ENCODE peak calls at places on chromosomes 4 and X, in seven cellular contexts. K is A549, V is tibial nerve, E is sigmoid colon, C is uterus, L is heart left ventricle, D is right lobe of liver. N is an unnamed sample.

GRCh38 chr4:139053909-139054308 is 38.3 kb downstream of the NOCT start:
- DNase-seq in K (no peak), V (no peak), E (no peak), C (no peak), L (no peak), D (no peak), N (no peak)

GRCh38 chr4:138961687-138962086 is 53.9 kb upstream of the NOCT start:
- DNase-seq in K (no peak), V (no peak), E (no peak), C (no peak), L (no peak), D (no peak), N (no peak)

GRCh38 chr4:98261291-98262271 is at the start of gene RAP1GDS1:
- DNase-seq in K (peak), V (peak), E (peak), C (peak), L (peak), D (peak), N (peak)

GRCh38 chrX:118022803-118023202 is 93.8 kb downstream of the KLHL13 start:
- DNase-seq in K (no peak), V (no peak), E (no peak), C (no peak), L (no peak), D (no peak), N (no peak)

GRCh38 chr4:95606739-95607138 is 58.0 kb upstream of the UNC5C start:
- DNase-seq in K (no peak), V (no peak), E (no peak), C (no peak), L (no peak), D (no peak), N (no peak)

GRCh38 chrX:118631586-118631985 is 95.8 kb upstream of the IL13RA1 start:
- DNase-seq in K (no peak), V (no peak), E (no peak), C (no peak), L (no peak), D (no peak), N (no peak)

GRCh38 chrX:149570668-149571067 is 16.6 kb downstream of the MAGEA9B start:
- DNase-seq in K (no peak), V (no peak), E (no peak), C (no peak), L (no peak), D (no peak), N (no peak)

GRCh38 chrX:40299028-40299479 is 201.3 kb upstream of the BCOR start:
- DNase-seq in K (no peak), V (no peak), E (no peak), C (peak), L (no peak), D (no peak), N (no peak)

GRCh38 chrX:150517303-150517896 is 51.0 kb upstream of the MTM1 start:
- DNase-seq in K (no peak), V (no peak), E (no peak), C (no peak), L (no peak), D (no peak), N (no peak)

GRCh38 chr4:176444741-176445140 is 125.0 kb downstream of the SPCS3 start:
- DNase-seq in K (no peak), V (no peak), E (no peak), C (no peak), L (no peak), D (no peak), N (no peak)

GRCh38 chr4:73012673-73013072 is 56.8 kb downstream of the COX18 start:
- DNase-seq in K (no peak), V (no peak), E (no peak), C (no peak), L (no peak), D (no peak), N (no peak)

GRCh38 chrX:40449396-40449795 is 131.4 kb upstream of the ATP6AP2 start:
- DNase-seq in K (no peak), V (no peak), E (no peak), C (no peak), L (no peak), D (no peak), N (no peak)

GRCh38 chr4:17447056-17447455 is 64.8 kb downstream of the QDPR start:
- DNase-seq in K (no peak), V (no peak), E (no peak), C (no peak), L (no peak), D (no peak), N (no peak)

GRCh38 chr4:64430933-64431332 is 21.7 kb upstream of the TECRL start:
- DNase-seq in K (no peak), V (no peak), E (no peak), C (no peak), L (no peak), D (no peak), N (no peak)

GRCh38 chr4:4289575-4289929 is 402 bp downstream of the LYAR start:
- DNase-seq in K (peak), V (no peak), E (no peak), C (no peak), L (no peak), D (no peak), N (no peak)

GRCh38 chrX:69024287-69024686 is 141.0 kb downstream of the PJA1 start:
- DNase-seq in K (no peak), V (no peak), E (no peak), C (no peak), L (no peak), D (no peak), N (no peak)

GRCh38 chrX:118459494-118459893 is 36.1 kb upstream of the DOCK11 start:
- DNase-seq in K (peak), V (no peak), E (no peak), C (no peak), L (no peak), D (no peak), N (peak)

GRCh38 chr4:145882594-145882993 is 56.0 kb downstream of the ZNF827 start:
- DNase-seq in K (no peak), V (no peak), E (no peak), C (no peak), L (no peak), D (no peak), N (no peak)

DNA sequence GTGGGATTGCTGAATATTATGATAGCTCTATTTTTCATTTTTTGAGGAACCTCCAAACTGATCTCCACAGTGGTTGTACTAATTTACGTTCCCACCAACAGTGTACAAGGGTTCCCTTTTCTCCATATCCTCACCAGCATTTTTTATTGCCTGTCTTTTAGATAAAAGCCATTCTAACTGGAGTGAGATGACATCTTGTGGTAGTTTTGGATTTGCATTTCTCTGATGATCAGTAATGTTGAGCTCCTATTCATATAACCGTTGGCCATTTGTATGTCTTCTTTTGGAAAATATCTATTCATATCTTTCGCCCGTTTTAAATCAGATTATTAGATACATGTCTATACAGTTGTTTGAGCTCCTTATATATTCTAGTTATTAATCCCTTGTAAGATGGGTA is 101.8 kb downstream of the RASGEF1B start:
- DNase-seq in K (no peak), V (no peak), E (no peak), C (no peak), L (no peak), D (no peak), N (no peak)
- TF ChIP-seq POLR2A in K (no peak), V (no peak), E (no peak), C (no peak), L (no peak), D (no peak), N (no peak)

GRCh38 chr4:768076-768475 is 57.9 kb downstream of the CPLX1 start:
- DNase-seq in K (no peak), V (no peak), E (no peak), C (no peak), L (peak), D (no peak), N (no peak)
- TF ChIP-seq POLR2A in K (no peak), V (no peak), E (no peak), C (no peak), L (no peak), D (no peak), N (no peak)

DNA sequence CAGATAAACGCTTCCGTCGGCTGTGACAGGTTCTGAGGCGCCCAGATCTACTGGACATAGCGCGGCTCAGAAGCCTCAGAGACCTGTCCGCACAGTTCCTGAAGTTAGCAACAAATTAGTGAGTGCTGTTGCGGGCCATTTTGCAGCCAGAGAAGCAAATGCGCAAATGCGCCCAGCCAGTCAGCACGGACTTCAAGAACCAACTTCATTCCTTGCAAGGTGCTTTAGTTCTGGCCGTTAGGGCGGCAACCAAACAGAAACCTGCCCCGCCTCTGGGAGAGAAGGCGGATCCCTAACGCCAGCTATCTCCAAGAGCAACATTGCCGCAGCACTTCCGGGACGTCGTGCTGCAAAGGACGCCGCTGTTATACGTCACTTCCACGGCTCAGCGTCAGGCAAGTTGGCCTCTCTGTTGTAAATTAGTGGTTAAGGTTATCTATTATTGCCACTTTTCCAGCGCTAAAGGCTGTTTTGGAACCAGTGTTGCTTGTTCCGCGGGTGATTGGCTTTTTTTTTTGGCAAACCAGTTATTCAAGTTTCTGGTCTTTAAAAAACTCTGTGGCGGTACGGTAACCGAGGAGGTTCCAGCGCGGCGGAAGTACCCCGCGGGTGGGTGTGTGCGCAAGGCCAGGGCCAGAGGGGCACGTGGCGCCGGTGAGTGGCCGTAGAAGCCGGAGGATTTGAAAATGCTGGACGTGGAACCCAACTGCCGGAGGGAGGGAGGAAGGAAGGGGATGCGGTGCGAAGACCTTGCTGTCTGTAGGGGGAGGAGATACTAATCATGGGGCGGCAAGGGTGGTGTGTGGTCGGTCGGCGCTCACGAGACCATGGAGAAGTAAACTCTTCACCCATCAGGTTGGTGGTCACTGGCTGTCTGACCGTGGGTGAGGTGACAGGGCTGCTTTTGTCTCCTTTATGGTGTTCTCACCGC is at the start of gene GAR1:
- DNase-seq in K (peak), V (peak), E (peak), C (peak), L (peak), D (peak), N (peak)
- TF ChIP-seq POLR2A in K (peak), V (no peak), E (no peak), C (peak), L (no peak), D (no peak), N (peak)

DNA sequence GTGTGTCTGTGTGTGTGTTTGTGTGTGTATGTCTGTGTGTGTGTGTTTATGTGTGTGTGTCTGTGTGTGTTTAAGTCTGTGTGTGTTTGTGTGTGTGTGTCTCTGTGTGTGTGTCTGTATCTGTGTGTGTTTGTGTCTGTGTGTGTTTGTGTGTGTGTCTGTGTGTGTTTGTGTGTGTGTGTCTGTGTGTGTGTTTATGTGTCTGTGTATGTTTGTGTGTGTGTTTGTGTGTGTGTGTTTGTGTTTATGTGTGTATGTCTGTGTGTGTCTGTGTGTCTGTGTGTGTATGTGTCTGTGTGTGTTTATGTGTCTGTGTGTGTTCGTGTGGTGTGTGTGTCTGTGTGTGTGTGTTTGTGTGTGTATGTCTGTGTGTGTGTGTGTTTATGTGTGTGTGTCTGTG is 11.4 kb downstream of the IL9R start:
- DNase-seq in K (no peak), V (no peak), E (no peak), C (no peak), L (no peak), D (no peak), N (no peak)
- TF ChIP-seq POLR2A in K (no peak), V (no peak), E (no peak), C (no peak), L (no peak), D (no peak), N (no peak)

DNA sequence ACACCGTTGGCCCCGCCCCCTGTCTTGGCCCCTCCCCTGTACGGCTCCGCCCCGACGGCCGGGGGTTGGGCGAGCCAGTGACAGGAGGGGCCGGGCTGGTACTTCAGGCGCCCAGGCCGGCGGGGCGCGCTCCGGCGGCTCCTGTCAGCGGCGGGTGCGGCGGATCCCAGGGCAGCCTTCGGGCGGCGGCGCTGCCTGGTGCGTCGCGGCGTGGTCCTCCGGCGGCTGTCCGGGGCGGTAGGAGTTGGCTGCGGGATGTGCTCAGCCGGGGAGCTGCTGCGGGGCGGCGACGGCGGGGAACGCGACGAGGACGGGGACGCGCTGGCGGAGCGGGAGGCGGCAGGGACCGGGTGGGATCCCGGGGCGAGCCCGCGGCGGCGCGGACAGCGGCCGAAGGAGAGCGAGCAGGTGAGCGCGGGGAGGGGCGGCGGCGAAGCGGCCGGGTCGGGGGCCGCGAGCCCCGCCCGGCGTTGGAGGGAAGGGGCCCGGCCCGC is at the start of gene FAM241A:
- DNase-seq in K (peak), V (peak), E (peak), C (peak), L (peak), D (peak), N (peak)
- TF ChIP-seq POLR2A in K (peak), V (peak), E (peak), C (peak), L (peak), D (peak), N (peak)

DNA sequence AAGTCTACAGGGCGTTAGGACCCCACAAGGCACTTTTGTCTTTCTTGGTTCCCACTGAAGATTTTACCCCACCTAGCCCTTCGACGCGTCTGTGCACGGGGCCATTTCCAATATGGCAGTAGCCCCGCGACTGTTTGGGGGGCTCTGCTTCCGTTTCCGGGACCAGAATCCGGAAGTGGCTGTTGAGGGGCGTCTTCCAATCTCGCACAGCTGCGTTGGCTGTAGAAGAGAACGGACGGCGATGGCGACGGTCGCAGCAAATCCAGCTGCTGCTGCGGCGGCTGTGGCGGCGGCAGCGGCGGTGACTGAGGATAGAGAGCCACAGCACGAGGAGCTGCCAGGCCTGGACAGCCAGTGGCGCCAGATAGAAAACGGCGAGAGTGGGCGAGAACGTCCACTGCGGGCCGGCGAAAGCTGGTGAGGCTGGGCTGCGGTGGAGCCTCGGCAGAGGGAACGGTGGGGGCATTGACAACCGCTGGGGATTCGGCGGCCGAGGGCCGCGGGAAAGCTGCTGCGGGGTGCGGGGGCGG is at the start of gene USP11:
- DNase-seq in K (peak), V (no peak), E (peak), C (peak), L (peak), D (no peak), N (no peak)
- TF ChIP-seq POLR2A in K (peak), V (no peak), E (peak), C (peak), L (no peak), D (peak), N (peak)

DNA sequence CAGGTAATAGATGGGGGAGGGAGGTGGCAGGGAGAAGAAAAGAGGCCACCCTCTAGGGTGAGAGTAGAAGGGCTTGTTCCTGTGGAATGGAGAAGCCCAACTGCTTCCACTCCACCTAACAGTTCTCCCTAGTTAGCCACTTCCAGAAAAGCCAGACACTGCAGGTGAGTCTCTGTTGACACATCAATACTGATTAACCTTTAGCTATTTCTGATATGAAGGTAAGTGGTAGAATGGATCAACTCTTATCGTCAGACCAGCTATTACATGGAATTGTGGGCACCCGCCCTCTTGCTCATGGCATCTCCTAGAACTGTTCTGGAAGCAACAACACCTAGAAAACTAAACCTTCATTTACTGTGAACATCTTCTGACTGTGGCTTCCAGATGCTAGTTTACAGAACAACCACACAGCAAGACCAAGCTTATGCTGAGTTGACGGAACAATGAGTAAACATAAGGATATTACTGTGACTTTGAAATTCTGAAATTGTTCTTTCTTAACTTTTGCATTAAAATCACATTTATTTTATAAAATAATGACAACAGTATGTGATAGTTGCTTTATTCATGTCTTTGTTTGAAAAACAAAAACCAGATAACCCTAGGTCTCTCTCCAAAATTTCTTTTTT is 44.7 kb downstream of the ANXA3 start:
- DNase-seq in K (no peak), V (no peak), E (no peak), C (no peak), L (no peak), D (no peak), N (no peak)
- TF ChIP-seq POLR2A in K (no peak), V (no peak), E (no peak), C (no peak), L (no peak), D (no peak), N (no peak)

GRCh38 chr4:40199179-40199670 is 2.4 kb downstream of the RHOH start:
- DNase-seq in K (no peak), V (no peak), E (no peak), C (no peak), L (no peak), D (no peak), N (no peak)
- TF ChIP-seq POLR2A in K (no peak), V (no peak), E (no peak), C (no peak), L (no peak), D (no peak), N (no peak)

DNA sequence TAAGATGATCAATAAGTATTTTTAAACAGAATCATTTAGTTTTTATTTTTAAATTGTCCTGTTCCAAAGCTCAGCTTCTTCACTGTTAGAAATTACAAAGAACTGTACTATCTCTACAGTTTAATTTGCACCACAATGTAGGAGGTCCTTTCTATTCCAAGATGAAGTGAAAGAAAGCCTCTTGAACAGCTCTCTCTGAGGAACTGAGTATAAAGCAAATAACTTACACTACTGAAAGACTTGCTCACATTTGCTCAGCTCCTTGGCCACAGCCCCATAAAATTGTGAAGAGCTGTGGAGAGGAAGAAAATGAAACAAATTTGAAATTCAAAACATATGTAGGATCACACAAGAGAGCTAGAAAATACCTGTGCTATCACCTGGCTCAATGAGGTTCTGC is 68.6 kb downstream of the ENPEP start:
- DNase-seq in K (no peak), V (no peak), E (no peak), C (no peak), L (no peak), D (no peak), N (no peak)
- TF ChIP-seq POLR2A in K (no peak), V (no peak), E (no peak), C (no peak), L (no peak), D (no peak), N (no peak)

N was measured in H54.